ENCODE peak calls at places on chromosomes 13 and 19, in nine cellular contexts. One of them, this sample, is unnamed.

GRCh38 chr19:16561382-16561781 is 10.8 kb downstream of the SLC35E1 start:
- DNase-seq in activated T-cell treated with anti-CD3 and anti-CD28 coated beads for 1 hour: no peak
- DNase-seq in left cardiac atrium: no peak
- DNase-seq in Calu3: no peak
- DNase-seq in RPMI7951: no peak
- DNase-seq in NCI-H526: no peak
- DNase-seq in cardiac fibroblast: no peak
- DNase-seq in K562: peak
- DNase-seq in GM19239: no peak
- DNase-seq in this sample: no peak

GRCh38 chr19:1773173-1773572 is 19.9 kb downstream of the ONECUT3 start:
- DNase-seq in activated T-cell treated with anti-CD3 and anti-CD28 coated beads for 1 hour: no peak
- DNase-seq in left cardiac atrium: no peak
- DNase-seq in Calu3: peak
- DNase-seq in RPMI7951: peak
- DNase-seq in NCI-H526: no peak
- DNase-seq in cardiac fibroblast: peak
- DNase-seq in K562: no peak
- DNase-seq in GM19239: no peak
- DNase-seq in this sample: no peak

GRCh38 chr19:17289489-17289888 is 7.8 kb downstream of the ANKLE1 start:
- DNase-seq in activated T-cell treated with anti-CD3 and anti-CD28 coated beads for 1 hour: no peak
- DNase-seq in left cardiac atrium: peak
- DNase-seq in Calu3: no peak
- DNase-seq in RPMI7951: peak
- DNase-seq in NCI-H526: peak
- DNase-seq in cardiac fibroblast: peak
- DNase-seq in K562: peak
- DNase-seq in GM19239: no peak
- DNase-seq in this sample: peak

GRCh38 chr19:17950310-17951150 is 16.4 kb upstream of the KCNN1 start:
- DNase-seq in activated T-cell treated with anti-CD3 and anti-CD28 coated beads for 1 hour: no peak
- DNase-seq in left cardiac atrium: peak
- DNase-seq in Calu3: no peak
- DNase-seq in RPMI7951: no peak
- DNase-seq in NCI-H526: peak
- DNase-seq in cardiac fibroblast: no peak
- DNase-seq in K562: peak
- DNase-seq in GM19239: no peak
- DNase-seq in this sample: no peak

GRCh38 chr19:5091576-5092215 is 122.8 kb downstream of the KDM4B start:
- DNase-seq in activated T-cell treated with anti-CD3 and anti-CD28 coated beads for 1 hour: no peak
- DNase-seq in left cardiac atrium: no peak
- DNase-seq in Calu3: no peak
- DNase-seq in RPMI7951: no peak
- DNase-seq in NCI-H526: peak
- DNase-seq in cardiac fibroblast: no peak
- DNase-seq in K562: peak
- DNase-seq in GM19239: no peak
- DNase-seq in this sample: peak

GRCh38 chr19:7340959-7341837 is 7.5 kb upstream of the ARHGEF18 start:
- DNase-seq in activated T-cell treated with anti-CD3 and anti-CD28 coated beads for 1 hour: peak
- DNase-seq in left cardiac atrium: peak
- DNase-seq in Calu3: peak
- DNase-seq in RPMI7951: peak
- DNase-seq in NCI-H526: peak
- DNase-seq in cardiac fibroblast: peak
- DNase-seq in K562: peak
- DNase-seq in GM19239: no peak
- DNase-seq in this sample: peak

GRCh38 chr19:39413269-39413902 is 917 bp downstream of the PLEKHG2 start:
- DNase-seq in activated T-cell treated with anti-CD3 and anti-CD28 coated beads for 1 hour: no peak
- DNase-seq in left cardiac atrium: peak
- DNase-seq in Calu3: peak
- DNase-seq in RPMI7951: peak
- DNase-seq in NCI-H526: peak
- DNase-seq in cardiac fibroblast: peak
- DNase-seq in K562: peak
- DNase-seq in GM19239: no peak
- DNase-seq in this sample: peak

GRCh38 chr13:48156466-48156865 is 61.6 kb upstream of the MED4 start:
- DNase-seq in activated T-cell treated with anti-CD3 and anti-CD28 coated beads for 1 hour: peak
- DNase-seq in left cardiac atrium: peak
- DNase-seq in Calu3: peak
- DNase-seq in RPMI7951: no peak
- DNase-seq in NCI-H526: no peak
- DNase-seq in cardiac fibroblast: no peak
- DNase-seq in K562: no peak
- DNase-seq in GM19239: no peak
- DNase-seq in this sample: no peak

GRCh38 chr13:53144826-53145225 is 116.2 kb downstream of the OLFM4 start:
- DNase-seq in activated T-cell treated with anti-CD3 and anti-CD28 coated beads for 1 hour: no peak
- DNase-seq in left cardiac atrium: no peak
- DNase-seq in Calu3: no peak
- DNase-seq in RPMI7951: no peak
- DNase-seq in NCI-H526: no peak
- DNase-seq in cardiac fibroblast: no peak
- DNase-seq in K562: no peak
- DNase-seq in GM19239: no peak
- DNase-seq in this sample: no peak